ENCODE peak calls at places on chromosomes 13 and 19, in four cellular contexts. S is Peyer's patch, Z is heart left ventricle, F is AG04450. U is an unnamed sample.
A peak's percentile ranks its signal among the peaks of the same experiment; 100 is the strongest.

GRCh38 chr13:48829536-48829935 is 146.2 kb upstream of the FNDC3A start:
- DNase-seq in S (no peak), Z (no peak), F (no peak), U (no peak)

GRCh38 chr13:26914624-26915023 is 154.0 kb upstream of the GPR12 start:
- DNase-seq in S (no peak), Z (no peak), F (no peak), U (no peak)

GRCh38 chr19:35089554-35089953 is 26.1 kb upstream of the FXYD3 start:
- DNase-seq in S (no peak), Z (no peak), F (no peak), U (no peak)

GRCh38 chr19:383040-383439 is 25.9 kb downstream of the C2CD4C start:
- DNase-seq in S (no peak), Z (no peak), F (no peak), U (no peak)

GRCh38 chr19:29858000-29858596 is 46.3 kb downstream of the CCNE1 start:
- DNase-seq in S (peak; percentile 52), Z (no peak), F (no peak), U (no peak)

GRCh38 chr19:33459220-33459619 is 62.4 kb downstream of the PEPD start:
- DNase-seq in S (peak; percentile 37), Z (no peak), F (no peak), U (no peak)

GRCh38 chr19:15195987-15196682 is 4.7 kb downstream of the NOTCH3 start:
- DNase-seq in S (peak; percentile 83), Z (no peak), F (no peak), U (peak; percentile 89)

GRCh38 chr19:53879145-53880037 is 2.6 kb upstream of the PRKCG start:
- DNase-seq in S (peak; percentile 93), Z (peak; percentile 94), F (peak; percentile 67), U (peak; percentile 92)

GRCh38 chr19:11905928-11906327 is 18.3 kb downstream of the ZNF69 start:
- DNase-seq in S (no peak), Z (no peak), F (no peak), U (no peak)

GRCh38 chr19:44517146-44517545 is 12.3 kb downstream of the CEACAM20 start:
- DNase-seq in S (no peak), Z (no peak), F (no peak), U (no peak)

GRCh38 chr19:44509478-44509877 is 9.2 kb upstream of the ZNF180 start:
- DNase-seq in S (no peak), Z (no peak), F (no peak), U (no peak)

GRCh38 chr19:44515907-44516306 is 13.6 kb downstream of the CEACAM20 start:
- DNase-seq in S (no peak), Z (no peak), F (no peak), U (no peak)

GRCh38 chr19:44515031-44515430 is 14.4 kb downstream of the CEACAM20 start:
- DNase-seq in S (no peak), Z (no peak), F (no peak), U (no peak)

DNA sequence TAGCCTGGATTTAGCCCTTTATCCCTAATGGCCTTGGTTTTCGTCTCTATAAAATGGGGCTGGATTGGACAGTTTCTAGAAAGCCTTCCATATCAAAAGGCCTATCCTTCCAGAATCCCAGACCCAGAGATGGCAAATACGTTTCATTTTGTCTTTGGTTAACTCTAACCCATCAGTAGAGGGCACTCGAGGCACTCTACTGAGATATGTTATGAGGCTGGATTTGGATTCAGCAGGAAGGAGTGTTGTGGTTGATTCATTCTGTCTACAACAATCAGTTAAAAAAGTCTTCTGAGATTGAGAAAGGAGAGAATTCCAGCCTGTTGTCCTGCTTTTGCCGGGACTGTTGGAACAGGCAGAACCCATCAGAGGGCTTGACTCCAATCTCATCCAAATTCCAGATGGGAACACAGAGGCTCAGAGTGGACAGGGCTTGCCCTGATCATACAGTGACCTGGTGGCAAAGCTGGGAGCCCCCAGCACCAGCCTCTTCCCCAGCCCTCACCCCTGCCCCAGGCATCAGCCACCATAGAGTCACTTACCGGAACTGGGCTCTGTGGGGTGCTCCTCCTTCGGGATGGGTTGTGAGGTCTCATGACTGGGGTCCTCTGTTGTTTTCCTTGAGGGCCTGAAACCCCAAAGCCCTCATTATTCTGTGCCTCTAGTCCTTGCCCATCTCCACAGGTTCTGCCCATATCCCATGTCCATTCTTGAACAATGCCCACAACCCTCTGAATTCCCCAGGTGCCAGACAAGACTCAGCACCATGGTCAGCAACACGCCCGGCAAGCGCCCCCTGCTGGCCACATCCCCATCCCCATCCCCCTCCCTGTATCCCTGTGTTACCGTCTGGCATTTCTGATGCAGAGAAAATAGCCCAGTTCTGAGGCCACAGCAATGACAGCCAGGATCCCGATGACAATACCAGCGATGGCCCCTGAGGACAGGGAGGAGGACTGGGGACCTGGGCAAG is 12.3 kb upstream of the ZNF180 start:
- DNase-seq in S (peak; percentile 64), Z (no peak), F (peak; percentile 34), U (peak; percentile 50)
- TF ChIP-seq CTCF in S (no peak), Z (peak; percentile 29), F (peak; percentile 61), U (no peak)

DNA sequence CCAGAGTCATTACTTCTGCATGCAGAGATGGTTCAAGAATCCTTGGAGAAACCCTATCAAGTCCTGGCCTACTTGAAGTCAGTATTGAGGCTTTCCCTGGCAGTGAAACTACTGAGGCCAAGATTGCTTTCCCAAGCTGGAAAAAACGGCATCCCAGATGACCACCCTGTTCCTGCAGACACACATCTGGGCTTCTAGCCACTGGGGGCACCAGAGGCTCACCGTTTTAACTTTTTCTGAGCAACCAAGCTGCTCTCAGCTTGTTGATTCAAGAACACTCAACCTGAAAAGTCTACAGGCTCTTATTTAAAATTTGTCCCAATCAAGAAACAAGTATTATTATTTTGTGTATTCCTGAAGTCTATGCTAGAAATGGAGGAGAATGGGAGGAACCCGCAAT is 66.6 kb downstream of the SPRYD7 start:
- DNase-seq in S (no peak), Z (no peak), F (no peak), U (no peak)
- TF ChIP-seq CTCF in S (no peak), Z (peak; percentile 11), F (peak; percentile 58), U (no peak)

GRCh38 chr13:44271915-44272341 is 101.7 kb upstream of the SERP2 start:
- DNase-seq in S (no peak), Z (peak; percentile 44), F (no peak), U (no peak)

GRCh38 chr13:44272692-44273091 is 100.9 kb upstream of the SERP2 start:
- DNase-seq in S (no peak), Z (no peak), F (no peak), U (no peak)

GRCh38 chr13:44274838-44275237 is 98.8 kb upstream of the SERP2 start:
- DNase-seq in S (no peak), Z (no peak), F (no peak), U (no peak)

GRCh38 chr13:44273991-44274810 is 99.4 kb upstream of the SERP2 start:
- DNase-seq in S (no peak), Z (no peak), F (peak; percentile 45), U (no peak)

GRCh38 chr13:44273216-44273615 is 100.4 kb upstream of the SERP2 start:
- DNase-seq in S (no peak), Z (no peak), F (no peak), U (no peak)
- TF ChIP-seq CTCF in S (no peak), Z (no peak), F (no peak), U (no peak)

GRCh38 chr19:57105976-57106610 is 13.7 kb upstream of the USP29 start:
- DNase-seq in S (no peak), Z (no peak), F (no peak), U (no peak)

GRCh38 chr19:57106646-57107235 is 13.0 kb upstream of the USP29 start:
- DNase-seq in S (no peak), Z (no peak), F (no peak), U (no peak)

GRCh38 chr19:57110592-57111328 is 9.0 kb upstream of the USP29 start:
- DNase-seq in S (no peak), Z (no peak), F (no peak), U (no peak)

GRCh38 chr19:57111329-57111644 is 8.5 kb upstream of the USP29 start:
- DNase-seq in S (no peak), Z (no peak), F (no peak), U (no peak)
- TF ChIP-seq CTCF in S (no peak), Z (no peak), F (no peak), U (no peak)

GRCh38 chr19:8096071-8096470 is 43.5 kb downstream of the CCL25 start:
- DNase-seq in S (no peak), Z (no peak), F (no peak), U (no peak)
- TF ChIP-seq CTCF in S (no peak), Z (no peak), F (peak; percentile 7), U (no peak)

DNA sequence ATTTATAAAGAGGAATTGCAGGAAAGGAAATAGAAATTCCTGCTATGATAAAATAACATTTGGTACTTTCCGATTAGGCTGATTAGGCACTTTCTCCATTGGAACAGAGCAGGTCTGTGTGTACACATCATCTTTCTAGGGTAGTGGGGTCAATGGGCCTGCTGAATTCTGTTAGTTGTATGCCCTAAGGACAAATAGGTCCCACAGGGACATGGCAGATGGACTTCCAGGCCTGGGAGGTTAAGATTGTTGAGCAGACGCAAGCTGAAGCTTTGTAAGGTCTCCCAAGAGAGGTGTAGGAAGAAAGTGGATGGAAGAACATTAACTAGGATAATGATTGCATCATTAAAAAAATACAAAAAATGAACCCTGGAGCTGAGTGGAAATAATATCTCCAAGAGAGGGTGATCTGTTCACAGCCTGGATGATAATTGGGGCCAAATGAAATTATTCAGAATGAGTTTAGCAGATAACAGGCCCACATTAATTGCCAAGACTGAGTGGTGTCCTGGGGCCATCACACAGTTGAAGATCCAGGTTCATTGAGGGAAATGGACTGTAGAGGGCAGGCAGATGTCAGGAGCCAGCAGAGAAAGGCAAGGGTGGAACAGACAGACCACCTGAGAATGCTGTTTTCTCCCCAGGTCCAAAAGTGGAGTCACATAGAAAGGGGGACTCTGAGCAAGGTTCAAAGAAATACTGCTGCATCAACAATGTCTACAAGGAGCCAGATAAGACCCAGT is 215.1 kb downstream of the DNAJC15 start:
- DNase-seq in S (no peak), Z (no peak), F (no peak), U (no peak)
- TF ChIP-seq CTCF in S (no peak), Z (no peak), F (no peak), U (no peak)

GRCh38 chr19:1942078-1942933 is 1.3 kb downstream of the CSNK1G2 start:
- DNase-seq in S (peak; percentile 91), Z (peak; percentile 71), F (no peak), U (peak; percentile 90)
- TF ChIP-seq CTCF in S (no peak), Z (no peak), F (no peak), U (no peak)

DNA sequence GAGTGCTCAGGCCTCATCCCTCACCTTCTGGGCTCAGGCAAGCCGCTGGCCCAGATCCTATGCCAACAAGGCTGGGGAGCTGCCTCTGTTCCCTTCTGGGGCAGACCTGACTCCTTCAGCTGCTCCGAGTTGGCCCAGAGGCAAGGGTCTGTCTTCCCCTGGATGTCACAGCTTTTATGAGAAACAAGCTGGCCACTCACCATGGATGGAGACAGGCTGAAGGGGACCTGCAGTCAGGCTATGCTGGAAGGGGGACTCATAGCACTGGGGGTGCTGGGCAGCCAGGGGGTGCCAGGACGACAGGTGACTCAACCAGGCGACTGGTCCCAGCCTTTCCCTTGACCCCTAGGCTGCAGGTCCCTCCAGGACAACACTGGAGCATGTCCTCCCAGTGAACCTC is 52.4 kb upstream of the C1QTNF9B start:
- DNase-seq in S (no peak), Z (no peak), F (no peak), U (no peak)
- TF ChIP-seq CTCF in S (no peak), Z (no peak), F (no peak), U (no peak)

GRCh38 chr19:17005000-17005399 is 21.6 kb downstream of the CPAMD8 start:
- DNase-seq in S (no peak), Z (no peak), F (no peak), U (no peak)
- TF ChIP-seq CTCF in S (no peak), Z (no peak), F (peak; percentile 5), U (no peak)

U was measured in mucosa of descending colon.